ENCODE peak calls at places on chromosomes 16 and 17, in nine cellular contexts. T is pancreas, A is NAMALWA, E is endodermal cell, P is NCI-H510A treated with DMSO at 0.1 percent for 48 hours, M is SK-N-SH, B is lung microvascular endothelial cell, W is aorta, R is NCI-H1092. H is an unnamed sample.

GRCh38 chr17:40063034-40063765 is 435 bp downstream of the THRA start:
- DNase-seq in T (peak; percentile 52), P (no peak), E (peak; percentile 93), M (peak; percentile 82), W (peak; percentile 83), B (peak; percentile 37), A (peak; percentile 57), R (no peak), H (peak; percentile 66)

GRCh38 chr16:12455287-12455798 is 348.3 kb downstream of the CPPED1 start:
- DNase-seq in E (peak; percentile 93), W (peak; percentile 81), A (peak; percentile 36), P (peak; percentile 52), M (peak; percentile 73), B (peak; percentile 71), T (peak; percentile 11), R (peak; percentile 24), H (peak; percentile 79)

GRCh38 chr16:89890200-89890599 is 16.8 kb downstream of the TCF25 start:
- DNase-seq in T (no peak), P (no peak), M (no peak), A (no peak), B (no peak), R (no peak), E (no peak), W (no peak), H (no peak)

GRCh38 chr17:82859431-82860403 is 19.9 kb upstream of the ZNF750 start:
- DNase-seq in A (peak; percentile 25), E (peak; percentile 66), P (peak; percentile 45), B (peak; percentile 87), R (no peak), T (no peak), M (no peak), W (peak; percentile 83), H (peak; percentile 69)

GRCh38 chr16:30659507-30660423 is 1.5 kb downstream of the FBRS start:
- DNase-seq in E (peak; percentile 51), B (peak; percentile 37), W (peak; percentile 80), M (peak; percentile 82), R (no peak), P (no peak), T (peak; percentile 52), A (peak; percentile 54), H (peak; percentile 50)

GRCh38 chr16:85946680-85947510 is 47.9 kb downstream of the IRF8 start:
- DNase-seq in P (no peak), W (no peak), A (peak; percentile 47), M (no peak), B (no peak), R (no peak), T (no peak), E (no peak), H (no peak)

GRCh38 chr17:13420294-13421277 is 181.1 kb downstream of the HS3ST3A1 start:
- DNase-seq in T (no peak), A (no peak), M (no peak), E (no peak), W (no peak), B (no peak), P (no peak), R (no peak), H (no peak)

GRCh38 chr17:69723741-69724140 is 309.2 kb downstream of the MAP2K6 start:
- DNase-seq in W (no peak), T (no peak), E (no peak), A (no peak), R (no peak), P (no peak), M (no peak), B (peak; percentile 16), H (no peak)

GRCh38 chr17:78719630-78720298 is 62.3 kb downstream of the CYTH1 start:
- DNase-seq in A (no peak), R (no peak), P (no peak), B (no peak), T (no peak), W (no peak), E (no peak), M (no peak), H (no peak)

GRCh38 chr17:75370288-75370687 is 35.2 kb downstream of the GRB2 start:
- DNase-seq in P (no peak), B (no peak), R (no peak), W (no peak), T (no peak), E (peak; percentile 37), A (no peak), M (no peak), H (peak; percentile 70)

GRCh38 chr16:24610421-24610765 is 71.0 kb downstream of the RBBP6 start:
- DNase-seq in R (peak; percentile 20), T (no peak), W (peak; percentile 78), P (peak; percentile 60), E (peak; percentile 79), B (peak; percentile 41), A (no peak), M (no peak), H (peak; percentile 59)

GRCh38 chr17:64778367-64779290 is 116.5 kb upstream of the SMURF2 start:
- DNase-seq in B (no peak), W (peak; percentile 81), T (peak; percentile 37), R (peak; percentile 34), A (no peak), M (no peak), E (peak; percentile 89), P (no peak), H (no peak)

GRCh38 chr17:36008998-36009665 is 7.8 kb upstream of the CCL15 start:
- DNase-seq in B (peak; percentile 64), W (no peak), T (no peak), P (no peak), A (peak; percentile 40), M (peak; percentile 10), E (peak; percentile 77), R (no peak), H (no peak)

GRCh38 chr17:82937411-82938371 is 97.9 kb upstream of the ZNF750 start:
- DNase-seq in W (peak; percentile 68), M (no peak), A (no peak), R (no peak), B (no peak), T (no peak), E (no peak), P (no peak), H (peak; percentile 31)